ENCODE peak calls at places on chromosomes 1 and 21, in six cellular contexts. Y is fibroblast of lung, H is HFF-Myc, V is IMR-90, U is stomach, O is RWPE2. N is an unnamed sample.

GRCh38 chr1:245837741-245838140 is 669.3 kb downstream of the SMYD3 start:
- DNase-seq in Y (no peak), H (no peak), V (peak; percentile 57), U (no peak), O (no peak), N (no peak)

GRCh38 chr1:6483010-6483760 is 8.3 kb downstream of the PLEKHG5 start:
- DNase-seq in Y (no peak), H (no peak), V (no peak), U (peak; percentile 73), O (no peak), N (no peak)

GRCh38 chr1:207327994-207328393 is 6.5 kb downstream of the CD55 start:
- DNase-seq in Y (peak; percentile 72), H (no peak), V (peak; percentile 88), U (no peak), O (no peak), N (no peak)

GRCh38 chr1:41682149-41682548 is 197.7 kb upstream of the EDN2 start:
- DNase-seq in Y (no peak), H (no peak), V (no peak), U (no peak), O (no peak), N (no peak)

GRCh38 chr21:40846057-40846456 is 901 bp downstream of the DSCAM start:
- DNase-seq in Y (no peak), H (no peak), V (no peak), U (no peak), O (no peak), N (no peak)

GRCh38 chr1:36155560-36156328 is at the start of gene MAP7D1:
- DNase-seq in Y (peak; percentile 83), H (no peak), V (peak; percentile 80), U (peak; percentile 85), O (peak; percentile 88), N (peak; percentile 81)

GRCh38 chr21:43917515-43918384 is 52.7 kb downstream of the AGPAT3 start:
- DNase-seq in Y (no peak), H (no peak), V (no peak), U (peak; percentile 55), O (no peak), N (no peak)

GRCh38 chr1:4515727-4516289 is 138.6 kb upstream of the AJAP1 start:
- DNase-seq in Y (no peak), H (no peak), V (no peak), U (no peak), O (no peak), N (no peak)

GRCh38 chr1:51750218-51750617 is 128.3 kb downstream of the NRDC start:
- DNase-seq in Y (peak; percentile 35), H (no peak), V (peak; percentile 50), U (no peak), O (no peak), N (no peak)
- H3K4me3 ChIP-seq in Y (no peak overlapping the region), H (no peak overlapping the region), V (no peak overlapping the region), U (no peak overlapping the region), O (no peak overlapping the region), N (no peak overlapping the region)

GRCh38 chr1:44705470-44705869 is 25.5 kb downstream of the RNU5D-1 start:
- DNase-seq in Y (no peak), H (no peak), V (no peak), U (no peak), O (no peak), N (no peak)

GRCh38 chr1:44707112-44707881 is 23.7 kb downstream of the RNU5D-1 start:
- DNase-seq in Y (peak; percentile 70), H (peak; percentile 79), V (peak; percentile 94), U (no peak), O (peak; percentile 62), N (no peak)

GRCh38 chr1:44705938-44706337 is 25.0 kb downstream of the RNU5D-1 start:
- DNase-seq in Y (no peak), H (no peak), V (no peak), U (no peak), O (no peak), N (no peak)

GRCh38 chr1:44713321-44713781 is 17.6 kb downstream of the RNU5D-1 start:
- DNase-seq in Y (no peak), H (no peak), V (no peak), U (no peak), O (no peak), N (no peak)

GRCh38 chr1:44707959-44708831 is 22.8 kb downstream of the RNU5D-1 start:
- DNase-seq in Y (peak; percentile 57), H (peak; percentile 24), V (peak; percentile 45), U (no peak), O (no peak), N (no peak)
- H3K4me3 ChIP-seq in Y (no peak overlapping the region), H (no peak overlapping the region), V (no peak overlapping the region), U (no peak overlapping the region), O (no peak overlapping the region), N (no peak overlapping the region)

DNA sequence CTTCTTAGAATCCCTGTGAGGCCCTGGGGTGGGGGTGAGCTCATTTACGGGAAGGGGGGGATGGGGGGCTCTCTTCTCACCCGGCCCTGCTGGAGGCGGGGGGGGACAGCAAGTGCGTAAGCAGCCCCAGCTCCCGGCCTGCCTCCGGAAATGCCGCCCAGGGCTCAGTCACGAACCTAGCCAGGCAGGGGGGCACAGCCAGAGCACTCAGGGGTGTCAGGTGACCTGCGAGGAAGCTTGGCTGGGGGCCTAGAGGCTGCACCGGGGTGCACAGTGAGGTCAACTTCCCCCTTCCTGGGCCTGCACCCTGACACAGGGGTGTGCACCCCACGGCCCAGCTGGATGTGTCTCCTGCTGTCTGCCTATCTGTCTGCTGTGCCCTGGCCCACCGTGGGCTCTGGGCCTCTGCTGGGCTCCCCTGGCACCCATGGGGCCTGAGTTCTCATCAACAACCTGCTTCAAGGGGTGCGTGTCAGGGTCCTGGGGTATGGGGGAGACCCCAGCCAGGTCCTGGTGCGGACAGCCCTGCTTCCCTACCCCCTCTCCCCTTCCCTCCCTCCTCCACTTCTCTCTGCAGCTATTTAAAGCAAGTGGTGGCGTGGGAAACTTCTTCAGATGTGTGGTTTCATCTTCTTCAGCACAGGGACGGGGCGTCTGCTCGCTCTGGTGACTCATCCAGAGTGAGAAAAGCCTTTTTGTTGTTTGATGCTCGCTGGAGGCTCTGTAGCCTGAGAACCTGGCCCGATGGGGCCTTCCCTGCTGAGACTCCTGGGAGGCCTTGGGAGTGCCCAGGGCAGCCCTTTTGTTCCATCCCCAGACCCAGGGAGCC is 92.5 kb upstream of the RUNX3 start:
- DNase-seq in Y (peak; percentile 77), H (peak; percentile 80), V (peak; percentile 96), U (peak; percentile 74), O (no peak), N (no peak)
- H3K4me3 ChIP-seq in Y (no peak overlapping the region), H (no peak overlapping the region), V (no peak overlapping the region), U (no peak overlapping the region), O (no peak overlapping the region), N (no peak overlapping the region)

GRCh38 chr1:46801323-46802055 is 2.6 kb downstream of the CYP4B1 start:
- DNase-seq in Y (no peak), H (no peak), V (no peak), U (no peak), O (no peak), N (no peak)

GRCh38 chr1:46797696-46798470 is 963 bp upstream of the CYP4B1 start:
- DNase-seq in Y (no peak), H (no peak), V (no peak), U (no peak), O (no peak), N (no peak)

GRCh38 chr1:46800742-46801141 is 1.9 kb downstream of the CYP4B1 start:
- DNase-seq in Y (no peak), H (no peak), V (no peak), U (no peak), O (no peak), N (no peak)

GRCh38 chr1:46802081-46802480 is 3.2 kb downstream of the CYP4B1 start:
- DNase-seq in Y (no peak), H (no peak), V (no peak), U (no peak), O (no peak), N (no peak)

DNA sequence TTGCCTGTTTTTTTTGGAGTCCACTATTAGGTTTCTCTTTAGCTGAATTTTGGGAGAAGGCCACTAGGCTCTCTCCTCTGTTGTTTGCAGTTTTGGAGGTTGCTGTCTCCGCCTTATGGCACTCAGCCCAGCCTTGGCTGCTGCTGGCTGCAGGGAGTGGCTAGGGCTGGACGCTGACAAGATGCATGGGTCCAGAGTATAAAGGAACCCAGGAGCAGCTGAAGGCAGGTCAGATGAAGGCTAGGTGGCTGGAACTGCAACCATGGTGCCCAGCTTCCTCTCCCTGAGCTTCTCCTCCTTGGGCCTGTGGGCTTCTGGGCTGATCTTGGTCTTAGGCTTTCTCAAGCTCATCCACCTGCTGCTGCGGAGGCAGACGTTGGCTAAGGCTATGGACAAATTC is at the start of gene CYP4B1:
- DNase-seq in Y (no peak), H (no peak), V (no peak), U (peak; percentile 78), O (no peak), N (no peak)
- H3K4me3 ChIP-seq in Y (no peak within 1 kb of the TSS), H (no peak within 1 kb of the TSS), V (no peak within 1 kb of the TSS), U (no peak within 1 kb of the TSS), O (no peak within 1 kb of the TSS), N (no peak within 1 kb of the TSS)

GRCh38 chr1:248860007-248860406 is 1.1 kb upstream of the ZNF692 start:
- DNase-seq in Y (no peak), H (no peak), V (no peak), U (no peak), O (no peak), N (no peak)
- H3K4me3 ChIP-seq in Y (no peak overlapping the region), H (no peak overlapping the region), V (no peak overlapping the region), U (no peak overlapping the region), O (no peak overlapping the region), N (no peak overlapping the region)

DNA sequence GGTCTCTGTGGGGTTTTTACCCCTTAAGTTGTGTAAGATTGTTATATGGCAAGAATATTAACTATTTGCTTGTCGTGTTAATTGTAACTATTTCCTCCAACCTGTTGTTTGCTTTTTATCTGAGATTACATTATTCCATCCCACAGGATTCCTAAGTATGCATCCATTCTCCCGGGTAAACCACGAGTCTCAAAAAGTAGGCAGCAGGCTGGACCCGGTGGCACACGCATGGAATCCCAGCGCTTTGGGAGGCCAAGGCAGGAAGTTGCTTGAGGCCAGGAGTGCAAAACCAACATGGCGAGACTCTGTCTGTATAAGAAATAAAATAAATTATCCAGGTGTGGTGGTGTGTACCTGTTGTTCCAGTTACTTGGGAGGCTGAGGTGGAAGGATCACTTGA is 12.6 kb upstream of the RSPO1 start:
- DNase-seq in Y (no peak), H (no peak), V (no peak), U (no peak), O (no peak), N (no peak)
- H3K4me3 ChIP-seq in Y (no peak overlapping the region), H (no peak overlapping the region), V (no peak overlapping the region), U (no peak overlapping the region), O (no peak overlapping the region), N (no peak overlapping the region)

DNA sequence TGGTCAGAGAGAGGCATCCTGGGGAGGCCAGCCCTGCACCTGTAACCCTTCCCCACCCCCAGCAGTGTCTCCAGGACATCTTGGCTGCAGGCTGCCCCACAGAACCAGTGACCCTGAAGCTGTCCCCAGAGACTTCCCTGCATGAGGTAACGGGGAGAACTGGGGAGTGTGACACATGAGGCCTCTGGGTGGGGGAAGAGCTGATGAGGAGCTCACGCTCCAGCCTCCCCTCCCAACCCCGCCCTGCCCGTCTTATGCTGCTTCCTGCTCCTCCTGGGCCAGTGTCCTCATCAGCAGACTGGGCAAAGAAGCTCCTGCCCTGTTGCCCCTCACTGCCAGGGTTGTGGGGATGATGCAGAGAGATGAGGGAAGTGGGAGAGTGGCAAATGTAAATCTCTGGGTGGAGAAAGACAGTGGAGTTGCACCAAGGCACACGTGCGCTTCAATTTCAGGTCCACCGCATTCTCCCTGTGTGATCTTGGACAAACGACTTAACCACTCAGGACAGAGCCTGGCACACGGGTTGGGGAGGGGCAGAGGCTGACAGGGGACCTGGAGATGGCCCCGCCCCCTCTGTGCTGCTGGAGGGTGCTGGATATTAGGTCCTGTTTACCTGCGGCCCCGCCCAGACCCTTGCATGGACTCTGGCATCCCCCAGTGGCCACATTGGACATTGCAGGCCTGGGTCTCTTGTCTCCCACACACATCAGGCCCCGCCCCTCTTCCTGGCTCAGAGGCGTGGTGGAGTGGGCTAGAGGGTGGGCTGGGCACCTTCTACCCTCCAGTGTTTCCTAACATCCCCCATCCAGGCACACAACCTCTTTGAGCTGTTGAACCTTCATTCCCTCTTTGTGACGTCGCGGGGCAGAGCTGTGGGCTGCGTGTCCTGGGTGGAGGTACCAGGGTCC is 12.3 kb downstream of the CLCNKB start:
- DNase-seq in Y (peak; percentile 76), H (peak; percentile 41), V (peak; percentile 64), U (peak; percentile 95), O (peak; percentile 86), N (peak; percentile 87)
- H3K4me3 ChIP-seq in Y (no peak overlapping the region), H (no peak overlapping the region), V (no peak overlapping the region), U (no peak overlapping the region), O (no peak overlapping the region), N (no peak overlapping the region)